ENCODE peak calls at places on chromosomes 11 and 22, in seven cellular contexts. One of them, this sample, is unnamed.

GRCh38 chr11:65489706-65490310 is 9.0 kb upstream of the MALAT1 start:
- DNase-seq in left cardiac atrium: peak; percentile 59
- DNase-seq in NCI-H1436: no peak
- DNase-seq in skeletal muscle cell: no peak
- DNase-seq in NCI-H2029: no peak
- DNase-seq in H7: no peak
- DNase-seq in stimulated activated CD4-positive, alpha-beta T cell treated with anti-CD3 and anti-CD28 coated beads, Interleukin-1b, Interleukin-23, amount 100 ng/mL, for 48 hours: no peak
- DNase-seq in this sample: no peak

GRCh38 chr11:28447226-28447625 is 339.0 kb downstream of the METTL15 start:
- DNase-seq in NCI-H2029: no peak
- DNase-seq in left cardiac atrium: no peak
- DNase-seq in H7: no peak
- DNase-seq in skeletal muscle cell: peak; percentile 36
- DNase-seq in NCI-H1436: no peak
- DNase-seq in stimulated activated CD4-positive, alpha-beta T cell treated with anti-CD3 and anti-CD28 coated beads, Interleukin-1b, Interleukin-23, amount 100 ng/mL, for 48 hours: no peak
- DNase-seq in this sample: no peak

GRCh38 chr11:87743002-87743401 is 432.2 kb downstream of the RAB38 start:
- DNase-seq in stimulated activated CD4-positive, alpha-beta T cell treated with anti-CD3 and anti-CD28 coated beads, Interleukin-1b, Interleukin-23, amount 100 ng/mL, for 48 hours: no peak
- DNase-seq in NCI-H1436: peak; percentile 22
- DNase-seq in H7: peak; percentile 24
- DNase-seq in NCI-H2029: no peak
- DNase-seq in skeletal muscle cell: no peak
- DNase-seq in left cardiac atrium: no peak
- DNase-seq in this sample: no peak

GRCh38 chr11:123494195-123495050 is 64.4 kb downstream of the GRAMD1B start:
- DNase-seq in left cardiac atrium: no peak
- DNase-seq in NCI-H1436: no peak
- DNase-seq in stimulated activated CD4-positive, alpha-beta T cell treated with anti-CD3 and anti-CD28 coated beads, Interleukin-1b, Interleukin-23, amount 100 ng/mL, for 48 hours: no peak
- DNase-seq in skeletal muscle cell: no peak
- DNase-seq in NCI-H2029: no peak
- DNase-seq in H7: peak; percentile 52
- DNase-seq in this sample: no peak

GRCh38 chr11:23284626-23285025 is 424.4 kb upstream of the CCDC179 start:
- DNase-seq in NCI-H2029: no peak
- DNase-seq in NCI-H1436: no peak
- DNase-seq in left cardiac atrium: no peak
- DNase-seq in skeletal muscle cell: no peak
- DNase-seq in H7: no peak
- DNase-seq in stimulated activated CD4-positive, alpha-beta T cell treated with anti-CD3 and anti-CD28 coated beads, Interleukin-1b, Interleukin-23, amount 100 ng/mL, for 48 hours: no peak
- DNase-seq in this sample: peak; percentile 63

GRCh38 chr11:123351375-123351774 is 78.7 kb upstream of the GRAMD1B start:
- DNase-seq in stimulated activated CD4-positive, alpha-beta T cell treated with anti-CD3 and anti-CD28 coated beads, Interleukin-1b, Interleukin-23, amount 100 ng/mL, for 48 hours: no peak
- DNase-seq in NCI-H2029: peak; percentile 49
- DNase-seq in H7: peak; percentile 24
- DNase-seq in NCI-H1436: no peak
- DNase-seq in left cardiac atrium: peak; percentile 26
- DNase-seq in skeletal muscle cell: no peak
- DNase-seq in this sample: no peak

GRCh38 chr11:121892131-121892681 is 223.8 kb downstream of the BLID start:
- DNase-seq in NCI-H2029: no peak
- DNase-seq in left cardiac atrium: peak; percentile 62
- DNase-seq in skeletal muscle cell: peak; percentile 89
- DNase-seq in NCI-H1436: no peak
- DNase-seq in H7: no peak
- DNase-seq in stimulated activated CD4-positive, alpha-beta T cell treated with anti-CD3 and anti-CD28 coated beads, Interleukin-1b, Interleukin-23, amount 100 ng/mL, for 48 hours: no peak
- DNase-seq in this sample: no peak

GRCh38 chr11:73875840-73876239 is 806 bp downstream of the COA4 start:
- DNase-seq in left cardiac atrium: no peak
- DNase-seq in H7: no peak
- DNase-seq in skeletal muscle cell: no peak
- DNase-seq in NCI-H2029: no peak
- DNase-seq in stimulated activated CD4-positive, alpha-beta T cell treated with anti-CD3 and anti-CD28 coated beads, Interleukin-1b, Interleukin-23, amount 100 ng/mL, for 48 hours: no peak
- DNase-seq in NCI-H1436: no peak
- DNase-seq in this sample: no peak

GRCh38 chr11:117411736-117412135 is 84.1 kb downstream of the CEP164 start:
- DNase-seq in skeletal muscle cell: no peak
- DNase-seq in stimulated activated CD4-positive, alpha-beta T cell treated with anti-CD3 and anti-CD28 coated beads, Interleukin-1b, Interleukin-23, amount 100 ng/mL, for 48 hours: no peak
- DNase-seq in NCI-H1436: no peak
- DNase-seq in left cardiac atrium: no peak
- DNase-seq in NCI-H2029: no peak
- DNase-seq in H7: no peak
- DNase-seq in this sample: no peak

GRCh38 chr11:36008576-36008975 is 64.7 kb downstream of the LDLRAD3 start:
- DNase-seq in skeletal muscle cell: no peak
- DNase-seq in left cardiac atrium: no peak
- DNase-seq in H7: no peak
- DNase-seq in NCI-H1436: no peak
- DNase-seq in stimulated activated CD4-positive, alpha-beta T cell treated with anti-CD3 and anti-CD28 coated beads, Interleukin-1b, Interleukin-23, amount 100 ng/mL, for 48 hours: no peak
- DNase-seq in NCI-H2029: no peak
- DNase-seq in this sample: no peak

GRCh38 chr11:6609502-6610015 is 2.5 kb downstream of the TAF10 start:
- DNase-seq in stimulated activated CD4-positive, alpha-beta T cell treated with anti-CD3 and anti-CD28 coated beads, Interleukin-1b, Interleukin-23, amount 100 ng/mL, for 48 hours: no peak
- DNase-seq in skeletal muscle cell: no peak
- DNase-seq in left cardiac atrium: no peak
- DNase-seq in H7: no peak
- DNase-seq in NCI-H1436: no peak
- DNase-seq in NCI-H2029: no peak
- DNase-seq in this sample: no peak

GRCh38 chr11:95066721-95067041 is at the start of gene SRSF8:
- DNase-seq in NCI-H1436: peak; percentile 33
- DNase-seq in stimulated activated CD4-positive, alpha-beta T cell treated with anti-CD3 and anti-CD28 coated beads, Interleukin-1b, Interleukin-23, amount 100 ng/mL, for 48 hours: no peak
- DNase-seq in skeletal muscle cell: no peak
- DNase-seq in H7: no peak
- DNase-seq in NCI-H2029: no peak
- DNase-seq in left cardiac atrium: no peak
- DNase-seq in this sample: no peak

GRCh38 chr22:20566420-20567260 is 59.2 kb downstream of the MED15 start:
- DNase-seq in NCI-H1436: no peak
- DNase-seq in skeletal muscle cell: peak; percentile 52
- DNase-seq in left cardiac atrium: peak; percentile 56
- DNase-seq in H7: no peak
- DNase-seq in stimulated activated CD4-positive, alpha-beta T cell treated with anti-CD3 and anti-CD28 coated beads, Interleukin-1b, Interleukin-23, amount 100 ng/mL, for 48 hours: peak; percentile 60
- DNase-seq in NCI-H2029: no peak
- DNase-seq in this sample: peak; percentile 95

GRCh38 chr11:123145661-123146060 is 49.4 kb downstream of the CLMP start:
- DNase-seq in stimulated activated CD4-positive, alpha-beta T cell treated with anti-CD3 and anti-CD28 coated beads, Interleukin-1b, Interleukin-23, amount 100 ng/mL, for 48 hours: no peak
- DNase-seq in skeletal muscle cell: no peak
- DNase-seq in NCI-H2029: no peak
- DNase-seq in left cardiac atrium: no peak
- DNase-seq in H7: peak; percentile 26
- DNase-seq in NCI-H1436: no peak
- DNase-seq in this sample: no peak

GRCh38 chr11:76698321-76699043 is 27.9 kb upstream of the LRRC32 start:
- DNase-seq in NCI-H2029: no peak
- DNase-seq in H7: peak; percentile 84
- DNase-seq in skeletal muscle cell: no peak
- DNase-seq in left cardiac atrium: no peak
- DNase-seq in NCI-H1436: no peak
- DNase-seq in stimulated activated CD4-positive, alpha-beta T cell treated with anti-CD3 and anti-CD28 coated beads, Interleukin-1b, Interleukin-23, amount 100 ng/mL, for 48 hours: no peak
- DNase-seq in this sample: peak; percentile 9

GRCh38 chr22:49971232-49972162 is 10.9 kb downstream of the PIM3 start:
- DNase-seq in NCI-H2029: no peak
- DNase-seq in left cardiac atrium: peak; percentile 91
- DNase-seq in H7: peak; percentile 85
- DNase-seq in skeletal muscle cell: no peak
- DNase-seq in stimulated activated CD4-positive, alpha-beta T cell treated with anti-CD3 and anti-CD28 coated beads, Interleukin-1b, Interleukin-23, amount 100 ng/mL, for 48 hours: peak; percentile 41
- DNase-seq in NCI-H1436: peak; percentile 48
- DNase-seq in this sample: peak; percentile 31

GRCh38 chr22:17773606-17774205 is 563 bp downstream of the BID start:
- DNase-seq in left cardiac atrium: peak; percentile 50
- DNase-seq in H7: peak; percentile 97
- DNase-seq in NCI-H1436: peak; percentile 74
- DNase-seq in stimulated activated CD4-positive, alpha-beta T cell treated with anti-CD3 and anti-CD28 coated beads, Interleukin-1b, Interleukin-23, amount 100 ng/mL, for 48 hours: peak; percentile 59
- DNase-seq in NCI-H2029: peak; percentile 38
- DNase-seq in skeletal muscle cell: no peak
- DNase-seq in this sample: no peak

GRCh38 chr11:112794321-112794720 is 166.9 kb upstream of the NCAM1 start:
- DNase-seq in NCI-H1436: no peak
- DNase-seq in skeletal muscle cell: no peak
- DNase-seq in NCI-H2029: no peak
- DNase-seq in H7: no peak
- DNase-seq in left cardiac atrium: no peak
- DNase-seq in stimulated activated CD4-positive, alpha-beta T cell treated with anti-CD3 and anti-CD28 coated beads, Interleukin-1b, Interleukin-23, amount 100 ng/mL, for 48 hours: no peak
- DNase-seq in this sample: no peak

GRCh38 chr11:120658071-120658423 is 146.5 kb downstream of the GRIK4 start:
- DNase-seq in stimulated activated CD4-positive, alpha-beta T cell treated with anti-CD3 and anti-CD28 coated beads, Interleukin-1b, Interleukin-23, amount 100 ng/mL, for 48 hours: no peak
- DNase-seq in skeletal muscle cell: no peak
- DNase-seq in NCI-H2029: no peak
- DNase-seq in NCI-H1436: no peak
- DNase-seq in left cardiac atrium: no peak
- DNase-seq in H7: no peak
- DNase-seq in this sample: no peak

GRCh38 chr22:31870890-31871289 is 73.4 kb upstream of the YWHAH start:
- DNase-seq in left cardiac atrium: no peak
- DNase-seq in NCI-H2029: no peak
- DNase-seq in H7: no peak
- DNase-seq in stimulated activated CD4-positive, alpha-beta T cell treated with anti-CD3 and anti-CD28 coated beads, Interleukin-1b, Interleukin-23, amount 100 ng/mL, for 48 hours: no peak
- DNase-seq in skeletal muscle cell: peak; percentile 56
- DNase-seq in NCI-H1436: no peak
- DNase-seq in this sample: peak; percentile 29

GRCh38 chr11:50075856-50076255 is 43.2 kb downstream of the OR4C45 start:
- DNase-seq in H7: no peak
- DNase-seq in NCI-H1436: no peak
- DNase-seq in stimulated activated CD4-positive, alpha-beta T cell treated with anti-CD3 and anti-CD28 coated beads, Interleukin-1b, Interleukin-23, amount 100 ng/mL, for 48 hours: no peak
- DNase-seq in left cardiac atrium: no peak
- DNase-seq in skeletal muscle cell: no peak
- DNase-seq in NCI-H2029: no peak
- DNase-seq in this sample: no peak